ENCODE peak calls at places on chromosome 10, in four cellular contexts. One of them, this sample, is unnamed.

GRCh38 chr10:13930123-13930522 is 343.4 kb downstream of the PRPF18 start:
- DNase-seq in GM23338: no peak
- DNase-seq in progenitor cell of endocrine pancreas: no peak
- DNase-seq in NCI-H1105 treated with DMSO at 0.1 percent for 48 hours: no peak
- DNase-seq in this sample: no peak

GRCh38 chr10:14665304-14665703 is 109.4 kb downstream of the FAM107B start:
- DNase-seq in progenitor cell of endocrine pancreas: no peak
- DNase-seq in NCI-H1105 treated with DMSO at 0.1 percent for 48 hours: peak
- DNase-seq in GM23338: no peak
- DNase-seq in this sample: peak

GRCh38 chr10:45557275-45557905 is 115.2 kb downstream of the ZFAND4 start:
- DNase-seq in NCI-H1105 treated with DMSO at 0.1 percent for 48 hours: no peak
- DNase-seq in GM23338: peak
- DNase-seq in progenitor cell of endocrine pancreas: no peak
- DNase-seq in this sample: no peak

GRCh38 chr10:66455304-66455703 is 470.5 kb upstream of the LRRTM3 start:
- DNase-seq in NCI-H1105 treated with DMSO at 0.1 percent for 48 hours: no peak
- DNase-seq in GM23338: no peak
- DNase-seq in progenitor cell of endocrine pancreas: no peak
- DNase-seq in this sample: no peak

GRCh38 chr10:88209837-88210552 is 346.6 kb downstream of the PTEN start:
- DNase-seq in NCI-H1105 treated with DMSO at 0.1 percent for 48 hours: no peak
- DNase-seq in progenitor cell of endocrine pancreas: no peak
- DNase-seq in GM23338: no peak
- DNase-seq in this sample: no peak

GRCh38 chr10:79400567-79401004 is 44.8 kb downstream of the ZCCHC24 start:
- DNase-seq in NCI-H1105 treated with DMSO at 0.1 percent for 48 hours: peak
- DNase-seq in GM23338: peak
- DNase-seq in progenitor cell of endocrine pancreas: peak
- DNase-seq in this sample: no peak

GRCh38 chr10:114276066-114276465 is 37.0 kb downstream of the VWA2 start:
- DNase-seq in progenitor cell of endocrine pancreas: no peak
- DNase-seq in NCI-H1105 treated with DMSO at 0.1 percent for 48 hours: no peak
- DNase-seq in GM23338: no peak
- DNase-seq in this sample: no peak

GRCh38 chr10:84225424-84226173 is at the start of gene LRIT2:
- DNase-seq in GM23338: no peak
- DNase-seq in NCI-H1105 treated with DMSO at 0.1 percent for 48 hours: no peak
- DNase-seq in progenitor cell of endocrine pancreas: no peak
- DNase-seq in this sample: no peak

GRCh38 chr10:129962092-129962494 is 2.0 kb downstream of the EBF3 start:
- DNase-seq in NCI-H1105 treated with DMSO at 0.1 percent for 48 hours: no peak
- DNase-seq in GM23338: no peak
- DNase-seq in progenitor cell of endocrine pancreas: no peak
- DNase-seq in this sample: no peak

GRCh38 chr10:124369986-124370385 is 48.7 kb downstream of the OAT start:
- DNase-seq in progenitor cell of endocrine pancreas: no peak
- DNase-seq in GM23338: no peak
- DNase-seq in NCI-H1105 treated with DMSO at 0.1 percent for 48 hours: no peak
- DNase-seq in this sample: no peak

GRCh38 chr10:73889014-73889413 is 14.7 kb upstream of the CAMK2G start:
- DNase-seq in NCI-H1105 treated with DMSO at 0.1 percent for 48 hours: peak
- DNase-seq in GM23338: no peak
- DNase-seq in progenitor cell of endocrine pancreas: no peak
- DNase-seq in this sample: peak

GRCh38 chr10:35058134-35058533 is 32.0 kb downstream of the CUL2 start:
- DNase-seq in NCI-H1105 treated with DMSO at 0.1 percent for 48 hours: no peak
- DNase-seq in GM23338: peak
- DNase-seq in progenitor cell of endocrine pancreas: no peak
- DNase-seq in this sample: no peak

This sample was measured in NCI-H2171 treated with DMSO at 0.1 percent for 48 hours.